ENCODE peak calls at places on chromosomes 4 and X, in five cellular contexts. D is A549, L is body of pancreas, W is H54, H is ovary. O is an unnamed sample.

GRCh38 chr4:177511611-177512010 is 69.4 kb upstream of the AGA start:
- DNase-seq in D (no peak), L (no peak), W (no peak), H (no peak), O (no peak)

GRCh38 chrX:12958059-12958458 is 16.9 kb upstream of the TMSB4X start:
- DNase-seq in D (no peak), L (no peak), W (no peak), H (no peak), O (no peak)

GRCh38 chrX:13101439-13102139 is 57.2 kb upstream of the FAM9C start:
- DNase-seq in D (peak), L (peak), W (no peak), H (peak), O (no peak)

GRCh38 chrX:22278375-22278774 is 5.7 kb downstream of the CBLL2 start:
- DNase-seq in D (peak), L (no peak), W (no peak), H (no peak), O (no peak)

GRCh38 chrX:39845289-39845688 is 252.5 kb downstream of the BCOR start:
- DNase-seq in D (no peak), L (no peak), W (no peak), H (no peak), O (no peak)

GRCh38 chr4:99863804-99864203 is 30.4 kb downstream of the LAMTOR3 start:
- DNase-seq in D (no peak), L (no peak), W (no peak), H (no peak), O (no peak)

GRCh38 chr4:82284858-82285805 is 88.7 kb downstream of the HNRNPD start:
- DNase-seq in D (peak), L (peak), W (peak), H (peak), O (peak)

GRCh38 chr4:89249313-89249712 is 58.3 kb downstream of the GPRIN3 start:
- DNase-seq in D (no peak), L (peak), W (no peak), H (no peak), O (no peak)

GRCh38 chrX:45781901-45782553 is 581.4 kb upstream of the DIPK2B start:
- DNase-seq in D (peak), L (no peak), W (no peak), H (no peak), O (no peak)

GRCh38 chr4:74364649-74365491 is at the start of gene EREG:
- DNase-seq in D (peak), L (no peak), W (peak), H (no peak), O (peak)

GRCh38 chr4:159367421-159368105 is 264.7 kb downstream of the RAPGEF2 start:
- DNase-seq in D (no peak), L (no peak), W (no peak), H (no peak), O (no peak)

GRCh38 chrX:136189222-136189621 is 41.9 kb downstream of the FHL1 start:
- DNase-seq in D (no peak), L (no peak), W (no peak), H (no peak), O (no peak)

GRCh38 chrX:9148626-9149385 is 114.9 kb upstream of the FAM9B start:
- DNase-seq in D (peak), L (no peak), W (no peak), H (peak), O (no peak)

GRCh38 chrX:134727363-134727762 is 69.1 kb upstream of the PLAC1 start:
- DNase-seq in D (peak), L (no peak), W (no peak), H (no peak), O (no peak)

GRCh38 chr4:8911311-8912088 is 39.9 kb upstream of the HMX1 start:
- DNase-seq in D (no peak), L (peak), W (no peak), H (peak), O (peak)

GRCh38 chrX:134294548-134294947 is 57.6 kb downstream of the CCDC160 start:
- DNase-seq in D (no peak), L (no peak), W (peak), H (no peak), O (no peak)

GRCh38 chr4:147351083-147351787 is 129.7 kb upstream of the EDNRA start:
- DNase-seq in D (no peak), L (no peak), W (no peak), H (no peak), O (no peak)

GRCh38 chr4:8322794-8323704 is 53.5 kb downstream of the HTRA3 start:
- DNase-seq in D (no peak), L (peak), W (no peak), H (no peak), O (no peak)

GRCh38 chr4:168797176-168797575 is 212.9 kb downstream of the CBR4 start:
- DNase-seq in D (peak), L (no peak), W (no peak), H (no peak), O (no peak)

GRCh38 chr4:141713185-141713584 is 76.8 kb downstream of the IL15 start:
- DNase-seq in D (no peak), L (no peak), W (no peak), H (no peak), O (no peak)

GRCh38 chrX:44157293-44157692 is 184.1 kb upstream of the NDP start:
- DNase-seq in D (no peak), L (no peak), W (no peak), H (no peak), O (no peak)

GRCh38 chrX:33725556-33726232 is 406.4 kb downstream of the FAM47A start:
- DNase-seq in D (peak), L (peak), W (no peak), H (peak), O (no peak)

GRCh38 chr4:140726776-140727500 is 29.2 kb downstream of the TBC1D9 start:
- DNase-seq in D (peak), L (no peak), W (no peak), H (no peak), O (no peak)

GRCh38 chrX:153776611-153777045 is 4.2 kb upstream of the SRPK3 start:
- DNase-seq in D (peak), L (no peak), W (no peak), H (no peak), O (no peak)

GRCh38 chr4:7266525-7267292 is 74.4 kb downstream of the SORCS2 start:
- DNase-seq in D (peak), L (no peak), W (peak), H (no peak), O (no peak)

GRCh38 chr4:4248885-4249203 is 821 bp upstream of the TMEM128 start:
- DNase-seq in D (no peak), L (no peak), W (no peak), H (no peak), O (no peak)

GRCh38 chr4:117068120-117068519 is 17.3 kb downstream of the TRAM1L1 start:
- DNase-seq in D (no peak), L (no peak), W (no peak), H (no peak), O (no peak)

GRCh38 chrX:11944486-11944885 is 186.4 kb downstream of the MSL3 start:
- DNase-seq in D (peak), L (no peak), W (peak), H (no peak), O (peak)

GRCh38 chrX:108257556-108257955 is 166.0 kb downstream of the ATG4A start:
- DNase-seq in D (no peak), L (no peak), W (no peak), H (no peak), O (no peak)

GRCh38 chr4:26326791-26327190 is 6.0 kb downstream of the RBPJ start:
- DNase-seq in D (no peak), L (no peak), W (no peak), H (no peak), O (no peak)

GRCh38 chr4:38993683-38994082 is 38.5 kb downstream of the TMEM156 start:
- DNase-seq in D (peak), L (no peak), W (no peak), H (no peak), O (no peak)

GRCh38 chr4:151719045-151719743 is 41.6 kb downstream of the GATB start:
- DNase-seq in D (no peak), L (no peak), W (no peak), H (no peak), O (no peak)

GRCh38 chrX:51891821-51892551 is 1.4 kb upstream of the MAGED1 start:
- DNase-seq in D (no peak), L (no peak), W (no peak), H (peak), O (no peak)

GRCh38 chr4:73740353-73740778 is at the start of gene CXCL8:
- DNase-seq in D (peak), L (peak), W (peak), H (peak), O (no peak)

GRCh38 chrX:128464091-128464490 is 411.9 kb upstream of the ACTRT1 start:
- DNase-seq in D (peak), L (no peak), W (no peak), H (no peak), O (no peak)

GRCh38 chr4:151581575-151581974 is 172.6 kb downstream of the FHIP1A start:
- DNase-seq in D (no peak), L (no peak), W (no peak), H (no peak), O (no peak)

GRCh38 chr4:106315968-106316772 is at the start of the genes AIMP1 and TBCK:
- DNase-seq in D (peak), L (peak), W (peak), H (peak), O (peak)
- TF ChIP-seq POLR2A in D (peak), L (peak), W (peak), H (peak), O (peak)

DNA sequence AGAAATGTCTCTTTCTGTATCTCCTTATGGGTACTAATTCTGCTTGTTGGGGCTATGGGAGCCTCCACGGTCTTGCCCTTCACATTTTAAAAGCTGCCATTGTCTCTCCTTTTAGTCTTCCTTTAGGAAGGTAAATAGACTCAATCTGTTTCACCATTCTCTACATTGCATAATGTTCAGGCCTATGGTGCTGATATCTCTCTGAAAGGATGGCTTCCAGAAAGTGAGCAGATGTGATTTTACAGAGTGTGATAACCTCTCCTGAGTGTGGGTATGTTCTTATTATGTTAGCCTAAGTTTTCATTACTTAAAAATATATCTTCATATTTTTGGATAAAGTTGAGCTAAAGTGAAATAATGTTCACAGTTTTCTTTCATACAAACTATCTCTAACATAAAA is 254.0 kb upstream of the PITX2 start:
- DNase-seq in D (no peak), L (no peak), W (no peak), H (no peak), O (no peak)
- TF ChIP-seq POLR2A in D (no peak), L (no peak), W (no peak), H (no peak), O (no peak)

GRCh38 chr4:102826105-102826889 is 1.1 kb downstream of the UBE2D3 start:
- DNase-seq in D (no peak), L (no peak), W (no peak), H (no peak), O (no peak)

GRCh38 chr4:102828497-102828808 is 1.1 kb upstream of the UBE2D3 start:
- DNase-seq in D (no peak), L (no peak), W (no peak), H (no peak), O (no peak)

GRCh38 chr4:102826890-102827673 is at the start of gene UBE2D3:
- DNase-seq in D (peak), L (peak), W (peak), H (peak), O (peak)

GRCh38 chr4:102829803-102830202 is 2.5 kb upstream of the UBE2D3 start:
- DNase-seq in D (no peak), L (no peak), W (no peak), H (no peak), O (no peak)

DNA sequence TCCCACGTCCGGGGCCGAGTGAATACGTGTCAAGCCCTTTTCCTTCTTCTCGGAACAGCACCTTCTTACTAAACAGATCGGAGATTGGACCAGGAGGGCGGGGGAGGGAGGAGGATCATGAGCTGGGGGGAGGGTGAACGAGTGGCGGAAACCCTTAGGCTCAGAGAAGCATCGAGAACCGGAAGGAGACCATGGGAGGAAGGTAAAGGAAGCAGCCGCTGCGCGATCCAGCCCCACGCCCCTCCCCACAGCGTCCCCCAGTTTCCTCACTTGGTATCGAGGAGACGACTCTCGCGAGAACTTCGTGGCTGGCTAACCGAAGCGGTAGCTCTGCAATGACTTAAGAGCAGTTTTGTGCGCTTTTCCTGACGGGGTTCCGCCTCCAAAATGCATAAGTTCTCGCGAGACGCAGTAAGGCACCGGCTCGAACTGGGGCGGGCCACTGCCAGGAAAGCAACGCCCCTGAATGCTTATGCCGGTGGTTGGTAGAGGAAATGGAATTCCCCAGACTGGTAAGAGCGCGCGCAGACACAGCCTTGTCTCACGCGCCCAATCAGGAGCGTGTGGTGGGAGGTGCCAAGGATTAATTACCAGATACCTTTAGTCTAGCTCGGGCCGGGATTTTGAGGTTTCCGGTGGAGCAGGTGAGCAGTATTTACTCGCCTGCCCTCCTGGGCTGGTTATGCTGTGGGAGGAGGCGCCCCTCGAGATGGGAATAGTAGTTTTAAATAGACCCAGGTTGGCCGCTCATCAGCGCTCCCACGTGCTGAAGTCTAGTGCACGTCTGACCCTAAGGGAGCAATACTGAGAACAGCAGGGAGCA is 534 bp upstream of the UBE2D3 start:
- DNase-seq in D (peak), L (peak), W (peak), H (peak), O (peak)
- TF ChIP-seq POLR2A in D (peak), L (peak), W (peak), H (peak), O (peak)

GRCh38 chrX:19630776-19631707 is 115.7 kb upstream of the MAP3K15 start:
- DNase-seq in D (no peak), L (no peak), W (no peak), H (no peak), O (no peak)
- TF ChIP-seq POLR2A in D (no peak), L (no peak), W (no peak), H (no peak), O (no peak)

GRCh38 chrX:53093748-53094583 is at the start of gene KANTR:
- DNase-seq in D (peak), L (peak), W (peak), H (peak), O (peak)
- TF ChIP-seq POLR2A in D (peak), L (peak), W (peak), H (peak), O (no peak)

DNA sequence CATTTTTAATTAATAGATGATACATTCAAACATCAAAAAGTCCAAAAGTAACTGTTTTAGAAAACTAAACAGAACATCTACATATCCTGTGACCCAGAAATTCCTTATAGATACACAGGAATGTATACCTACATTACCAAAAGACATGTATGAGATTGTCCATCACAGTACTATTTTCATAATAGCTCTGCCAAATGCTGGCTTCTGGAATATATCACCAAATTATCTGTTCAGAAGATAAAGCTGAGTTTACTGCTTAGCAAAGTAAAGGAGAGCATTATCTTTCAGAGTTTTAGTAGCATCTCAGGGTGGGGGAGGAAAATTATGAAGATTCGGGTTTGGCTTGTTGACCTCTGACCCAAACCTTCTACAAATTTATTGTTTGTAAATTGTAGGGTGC is 368.9 kb upstream of the SLC7A11 start:
- DNase-seq in D (no peak), L (no peak), W (no peak), H (no peak), O (no peak)
- TF ChIP-seq POLR2A in D (no peak), L (no peak), W (no peak), H (no peak), O (no peak)

GRCh38 chrX:49174723-49175122 is 3.0 kb downstream of the PLP2 start:
- DNase-seq in D (peak), L (no peak), W (no peak), H (no peak), O (no peak)
- TF ChIP-seq POLR2A in D (no peak), L (no peak), W (no peak), H (no peak), O (no peak)

GRCh38 chr4:170398228-170398627 is 308.5 kb upstream of the AADAT start:
- DNase-seq in D (no peak), L (no peak), W (no peak), H (no peak), O (no peak)

GRCh38 chr4:170400346-170400745 is 310.6 kb upstream of the AADAT start:
- DNase-seq in D (no peak), L (no peak), W (no peak), H (no peak), O (no peak)

GRCh38 chr4:170395773-170396172 is 306.0 kb upstream of the AADAT start:
- DNase-seq in D (no peak), L (no peak), W (no peak), H (no peak), O (no peak)

DNA sequence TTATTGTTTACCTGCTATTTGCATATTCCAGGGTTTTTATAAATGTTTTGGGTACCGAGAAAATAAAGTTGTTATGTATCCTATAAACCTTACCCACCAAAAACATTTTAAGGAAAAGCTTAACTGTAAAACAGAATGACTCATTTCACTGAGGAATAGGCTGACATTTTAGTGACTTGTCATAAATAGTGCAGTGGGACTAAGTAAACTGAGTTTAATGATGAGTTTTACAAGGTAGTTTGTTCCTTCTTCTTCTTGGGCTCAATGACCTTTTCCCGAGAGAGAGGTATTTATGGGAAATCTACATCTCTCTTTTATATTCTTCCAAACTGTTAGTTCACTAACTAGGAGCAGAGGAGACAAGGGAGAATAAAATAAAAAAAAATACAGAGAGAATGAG is 310.1 kb upstream of the AADAT start:
- DNase-seq in D (no peak), L (no peak), W (no peak), H (no peak), O (no peak)
- TF ChIP-seq POLR2A in D (no peak), L (no peak), W (no peak), H (no peak), O (no peak)

O was measured in GM12891.